ENCODE peak calls at places on chromosomes 13 and 19, in ten cellular contexts. One of them, this sample, is unnamed. For H3K9me3, H3K36me3 and H3K4me1, the result is how much of the 10 kb centered on the place peaks cover.

GRCh38 chr19:55370305-55370988 is at the start of gene IL11:
- DNase-seq in K562: no peak
- DNase-seq in neuronal stem cell: no peak
- DNase-seq in heart right ventricle: no peak
- DNase-seq in psoas muscle: no peak
- DNase-seq in colonic mucosa: no peak
- DNase-seq in GM23248: peak
- DNase-seq in body of pancreas: no peak
- DNase-seq in stomach: no peak
- DNase-seq in upper lobe of left lung: no peak
- DNase-seq in this sample: no peak

GRCh38 chr19:37654525-37654832 is 786 bp downstream of the ZFP30 start:
- DNase-seq in neuronal stem cell: no peak
- DNase-seq in stomach: no peak
- DNase-seq in colonic mucosa: no peak
- DNase-seq in body of pancreas: no peak
- DNase-seq in heart right ventricle: no peak
- DNase-seq in upper lobe of left lung: no peak
- DNase-seq in K562: no peak
- DNase-seq in GM23248: peak
- DNase-seq in psoas muscle: no peak
- DNase-seq in this sample: peak

GRCh38 chr13:53010374-53011105 is 18.1 kb upstream of the OLFM4 start:
- DNase-seq in neuronal stem cell: no peak
- DNase-seq in K562: no peak
- DNase-seq in body of pancreas: peak
- DNase-seq in colonic mucosa: peak
- DNase-seq in upper lobe of left lung: no peak
- DNase-seq in psoas muscle: no peak
- DNase-seq in heart right ventricle: no peak
- DNase-seq in stomach: peak
- DNase-seq in GM23248: no peak
- DNase-seq in this sample: no peak

GRCh38 chr13:80603351-80603750 is 262.4 kb upstream of the SPRY2 start:
- DNase-seq in upper lobe of left lung: no peak
- DNase-seq in stomach: no peak
- DNase-seq in body of pancreas: no peak
- DNase-seq in neuronal stem cell: no peak
- DNase-seq in heart right ventricle: no peak
- DNase-seq in colonic mucosa: no peak
- DNase-seq in K562: no peak
- DNase-seq in GM23248: no peak
- DNase-seq in psoas muscle: no peak
- DNase-seq in this sample: no peak

GRCh38 chr13:55244991-55245644 is 1895.6 kb upstream of the PRR20A start:
- DNase-seq in neuronal stem cell: peak
- DNase-seq in K562: no peak
- DNase-seq in body of pancreas: peak
- DNase-seq in GM23248: no peak
- DNase-seq in colonic mucosa: no peak
- DNase-seq in stomach: no peak
- DNase-seq in psoas muscle: no peak
- DNase-seq in upper lobe of left lung: no peak
- DNase-seq in heart right ventricle: no peak
- DNase-seq in this sample: no peak

GRCh38 chr19:4053423-4054324 is 13.0 kb downstream of the ZBTB7A start:
- DNase-seq in neuronal stem cell: no peak
- DNase-seq in GM23248: peak
- DNase-seq in stomach: no peak
- DNase-seq in body of pancreas: no peak
- DNase-seq in upper lobe of left lung: peak
- DNase-seq in K562: no peak
- DNase-seq in heart right ventricle: no peak
- DNase-seq in colonic mucosa: peak
- DNase-seq in psoas muscle: no peak
- DNase-seq in this sample: peak

GRCh38 chr13:73090116-73090811 is 31.5 kb downstream of the KLF5 start:
- DNase-seq in colonic mucosa: peak
- DNase-seq in K562: peak
- DNase-seq in neuronal stem cell: no peak
- DNase-seq in upper lobe of left lung: no peak
- DNase-seq in heart right ventricle: no peak
- DNase-seq in stomach: peak
- DNase-seq in GM23248: peak
- DNase-seq in psoas muscle: no peak
- DNase-seq in body of pancreas: peak
- DNase-seq in this sample: no peak

GRCh38 chr19:48565090-48565489 is 13.1 kb downstream of the SULT2B1 start:
- DNase-seq in colonic mucosa: no peak
- DNase-seq in stomach: no peak
- DNase-seq in K562: no peak
- DNase-seq in GM23248: peak
- DNase-seq in psoas muscle: no peak
- DNase-seq in neuronal stem cell: no peak
- DNase-seq in heart right ventricle: no peak
- DNase-seq in upper lobe of left lung: no peak
- DNase-seq in body of pancreas: no peak
- DNase-seq in this sample: no peak

GRCh38 chr13:48235814-48236135 is 2.8 kb downstream of the ITM2B start:
- DNase-seq in body of pancreas: no peak
- DNase-seq in psoas muscle: no peak
- DNase-seq in GM23248: peak
- DNase-seq in neuronal stem cell: no peak
- DNase-seq in K562: no peak
- DNase-seq in upper lobe of left lung: no peak
- DNase-seq in heart right ventricle: no peak
- DNase-seq in stomach: no peak
- DNase-seq in colonic mucosa: no peak
- DNase-seq in this sample: no peak

GRCh38 chr19:38033658-38034150 is 126.7 kb downstream of the SIPA1L3 start:
- DNase-seq in heart right ventricle: no peak
- DNase-seq in GM23248: no peak
- DNase-seq in neuronal stem cell: no peak
- DNase-seq in upper lobe of left lung: no peak
- DNase-seq in stomach: no peak
- DNase-seq in body of pancreas: no peak
- DNase-seq in psoas muscle: no peak
- DNase-seq in K562: no peak
- DNase-seq in colonic mucosa: no peak
- DNase-seq in this sample: no peak

GRCh38 chr19:47863514-47863936 is 4.5 kb downstream of the TPRX2 start:
- DNase-seq in neuronal stem cell: peak
- DNase-seq in GM23248: peak
- DNase-seq in upper lobe of left lung: peak
- DNase-seq in heart right ventricle: peak
- DNase-seq in psoas muscle: peak
- DNase-seq in stomach: peak
- DNase-seq in K562: peak
- DNase-seq in colonic mucosa: peak
- DNase-seq in body of pancreas: peak
- DNase-seq in this sample: peak

DNA sequence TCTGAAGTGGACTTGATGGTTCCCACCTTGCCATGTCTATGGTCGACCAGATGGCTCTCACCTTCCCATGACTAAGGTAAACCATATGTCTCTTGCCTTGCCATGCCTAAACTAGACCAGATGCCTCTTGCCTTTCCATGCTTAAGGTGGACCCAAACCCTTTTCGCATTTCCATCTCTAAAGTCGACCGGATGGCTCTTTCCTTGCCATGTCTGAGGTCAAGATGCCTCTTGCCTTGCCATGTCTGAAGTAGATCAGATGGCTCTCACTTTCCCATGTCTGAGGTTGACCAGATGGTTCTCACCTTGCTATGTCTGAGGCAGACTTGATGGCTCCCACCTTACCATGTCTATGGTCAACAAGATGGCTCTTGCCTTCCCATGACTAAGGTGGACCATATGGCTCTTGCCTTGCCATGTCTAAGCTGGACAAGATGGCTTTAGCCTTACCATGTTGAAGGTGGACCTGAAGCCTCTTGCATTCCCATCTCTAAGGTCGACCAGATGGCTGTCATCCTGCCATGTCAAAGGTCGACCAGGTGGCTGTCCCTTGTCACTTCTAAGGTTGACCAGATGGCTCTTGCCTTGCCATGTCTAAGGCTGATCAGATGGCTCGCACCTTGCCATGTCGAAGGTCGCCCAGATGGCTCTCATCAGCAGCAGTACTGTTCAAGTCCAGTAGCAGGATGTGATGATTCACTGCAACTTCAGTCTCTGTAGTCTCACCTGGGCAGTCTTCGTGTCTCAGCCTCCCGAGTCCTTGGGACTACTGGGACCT is 1439.4 kb downstream of the UQCRFS1 start:
- DNase-seq in neuronal stem cell: no peak
- DNase-seq in upper lobe of left lung: no peak
- DNase-seq in stomach: no peak
- DNase-seq in heart right ventricle: no peak
- DNase-seq in colonic mucosa: no peak
- DNase-seq in K562: no peak
- DNase-seq in GM23248: no peak
- DNase-seq in psoas muscle: no peak
- DNase-seq in body of pancreas: no peak
- DNase-seq in this sample: no peak
- H3K9me3 ChIP-seq in neuronal stem cell: under half
- H3K9me3 ChIP-seq in upper lobe of left lung: under half
- H3K9me3 ChIP-seq in stomach: half or more
- H3K9me3 ChIP-seq in heart right ventricle: under half
- H3K9me3 ChIP-seq in colonic mucosa: under half
- H3K9me3 ChIP-seq in K562: under half
- H3K9me3 ChIP-seq in GM23248: under half
- H3K9me3 ChIP-seq in psoas muscle: under half
- H3K9me3 ChIP-seq in body of pancreas: under half
- H3K9me3 ChIP-seq in this sample: under half

DNA sequence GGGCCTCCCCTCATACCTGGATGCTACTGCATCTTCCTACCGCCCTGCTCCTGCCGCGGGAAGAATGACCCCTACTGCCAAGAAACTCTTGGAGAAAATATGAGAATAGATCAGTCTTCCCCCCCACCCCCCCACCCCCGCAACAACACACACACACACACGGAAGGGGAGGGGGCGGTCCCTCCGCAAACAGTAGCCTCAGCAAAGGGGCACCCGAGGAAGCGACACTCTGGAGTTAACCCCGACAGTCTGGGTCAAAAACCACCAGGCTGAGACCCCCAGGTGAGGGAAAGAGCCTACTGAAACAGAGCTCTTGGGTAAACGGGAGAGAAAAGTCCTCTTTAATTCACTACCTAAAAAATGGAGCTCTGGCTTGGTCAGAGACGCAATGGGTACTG is 1.2 kb downstream of the MED26 start:
- DNase-seq in psoas muscle: peak
- DNase-seq in colonic mucosa: no peak
- DNase-seq in neuronal stem cell: no peak
- DNase-seq in K562: no peak
- DNase-seq in heart right ventricle: no peak
- DNase-seq in GM23248: peak
- DNase-seq in stomach: no peak
- DNase-seq in upper lobe of left lung: no peak
- DNase-seq in body of pancreas: no peak
- DNase-seq in this sample: peak
- H3K36me3 ChIP-seq in psoas muscle: under half
- H3K36me3 ChIP-seq in colonic mucosa: under half
- H3K36me3 ChIP-seq in neuronal stem cell: under half
- H3K36me3 ChIP-seq in K562: half or more
- H3K36me3 ChIP-seq in heart right ventricle: under half
- H3K36me3 ChIP-seq in GM23248: under half
- H3K36me3 ChIP-seq in stomach: under half
- H3K36me3 ChIP-seq in upper lobe of left lung: under half
- H3K36me3 ChIP-seq in body of pancreas: under half
- H3K36me3 ChIP-seq in this sample: under half

GRCh38 chr13:100634686-100635085 is 39.9 kb downstream of the TMTC4 start:
- DNase-seq in body of pancreas: no peak
- DNase-seq in psoas muscle: no peak
- DNase-seq in colonic mucosa: no peak
- DNase-seq in K562: no peak
- DNase-seq in neuronal stem cell: no peak
- DNase-seq in heart right ventricle: no peak
- DNase-seq in upper lobe of left lung: no peak
- DNase-seq in GM23248: no peak
- DNase-seq in stomach: no peak
- DNase-seq in this sample: no peak

GRCh38 chr13:100627142-100627541 is 38.6 kb upstream of the GGACT start:
- DNase-seq in colonic mucosa: no peak
- DNase-seq in psoas muscle: no peak
- DNase-seq in GM23248: no peak
- DNase-seq in body of pancreas: no peak
- DNase-seq in heart right ventricle: no peak
- DNase-seq in neuronal stem cell: no peak
- DNase-seq in stomach: no peak
- DNase-seq in upper lobe of left lung: peak
- DNase-seq in K562: no peak
- DNase-seq in this sample: no peak

GRCh38 chr13:100625447-100625846 is 36.9 kb upstream of the GGACT start:
- DNase-seq in colonic mucosa: no peak
- DNase-seq in upper lobe of left lung: no peak
- DNase-seq in body of pancreas: no peak
- DNase-seq in GM23248: no peak
- DNase-seq in K562: no peak
- DNase-seq in heart right ventricle: no peak
- DNase-seq in psoas muscle: no peak
- DNase-seq in neuronal stem cell: no peak
- DNase-seq in stomach: no peak
- DNase-seq in this sample: no peak

GRCh38 chr13:100633461-100633860 is 41.1 kb downstream of the TMTC4 start:
- DNase-seq in stomach: no peak
- DNase-seq in body of pancreas: no peak
- DNase-seq in GM23248: peak
- DNase-seq in colonic mucosa: no peak
- DNase-seq in upper lobe of left lung: no peak
- DNase-seq in K562: no peak
- DNase-seq in heart right ventricle: no peak
- DNase-seq in neuronal stem cell: no peak
- DNase-seq in psoas muscle: no peak
- DNase-seq in this sample: no peak

DNA sequence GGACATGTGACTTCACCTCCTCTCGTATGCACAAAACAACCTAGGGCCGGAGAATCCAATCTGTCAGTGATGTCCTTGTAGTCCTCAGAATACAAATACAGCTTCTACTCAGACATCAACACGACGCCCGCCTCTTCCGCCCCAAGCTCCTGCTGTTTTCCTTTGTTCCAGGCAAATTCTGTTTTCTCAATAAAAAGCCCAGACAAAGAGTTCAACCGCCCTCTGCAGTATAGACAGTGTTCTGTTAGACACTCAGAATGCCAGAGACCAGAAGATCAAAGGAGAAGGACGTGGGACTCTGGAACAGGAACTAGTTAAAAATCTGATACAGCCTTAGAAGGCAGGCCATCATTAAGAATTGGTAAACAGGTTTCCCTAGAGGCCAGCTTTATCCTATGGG is 42.0 kb upstream of the GGACT start:
- DNase-seq in heart right ventricle: no peak
- DNase-seq in neuronal stem cell: peak
- DNase-seq in upper lobe of left lung: no peak
- DNase-seq in stomach: no peak
- DNase-seq in K562: no peak
- DNase-seq in body of pancreas: no peak
- DNase-seq in colonic mucosa: no peak
- DNase-seq in psoas muscle: no peak
- DNase-seq in GM23248: no peak
- DNase-seq in this sample: no peak
- H3K4me1 ChIP-seq in heart right ventricle: under half
- H3K4me1 ChIP-seq in neuronal stem cell: under half
- H3K4me1 ChIP-seq in upper lobe of left lung: under half
- H3K4me1 ChIP-seq in stomach: under half
- H3K4me1 ChIP-seq in K562: under half
- H3K4me1 ChIP-seq in body of pancreas: under half
- H3K4me1 ChIP-seq in colonic mucosa: under half
- H3K4me1 ChIP-seq in psoas muscle: under half
- H3K4me1 ChIP-seq in GM23248: under half
- H3K4me1 ChIP-seq in this sample: under half

GRCh38 chr19:34712606-34713261 is 21.3 kb upstream of the ZNF181 start:
- DNase-seq in neuronal stem cell: peak
- DNase-seq in colonic mucosa: peak
- DNase-seq in heart right ventricle: no peak
- DNase-seq in K562: peak
- DNase-seq in GM23248: peak
- DNase-seq in body of pancreas: peak
- DNase-seq in stomach: peak
- DNase-seq in psoas muscle: no peak
- DNase-seq in upper lobe of left lung: no peak
- DNase-seq in this sample: peak
- H3K9me3 ChIP-seq in neuronal stem cell: under half
- H3K9me3 ChIP-seq in colonic mucosa: under half
- H3K9me3 ChIP-seq in heart right ventricle: under half
- H3K9me3 ChIP-seq in K562: under half
- H3K9me3 ChIP-seq in GM23248: under half
- H3K9me3 ChIP-seq in body of pancreas: under half
- H3K9me3 ChIP-seq in stomach: under half
- H3K9me3 ChIP-seq in psoas muscle: under half
- H3K9me3 ChIP-seq in upper lobe of left lung: under half
- H3K9me3 ChIP-seq in this sample: under half